ENCODE peak calls at places on chromosomes 2 and 18, in five cellular contexts. One of them, this sample, is unnamed.

GRCh38 chr2:55014962-55015939 is 35.0 kb downstream of the RTN4 start:
- DNase-seq in IMR-90: peak; percentile 65
- DNase-seq in effector memory CD4-positive, alpha-beta T cell: no peak
- DNase-seq in PC-9: peak; percentile 76
- DNase-seq in endodermal cell: peak; percentile 58
- DNase-seq in this sample: peak; percentile 36

GRCh38 chr2:237129625-237130263 is 44.1 kb downstream of the COPS8 start:
- DNase-seq in IMR-90: no peak
- DNase-seq in effector memory CD4-positive, alpha-beta T cell: no peak
- DNase-seq in PC-9: no peak
- DNase-seq in endodermal cell: no peak
- DNase-seq in this sample: no peak

GRCh38 chr18:36207326-36207725 is 20.0 kb downstream of the MOCOS start:
- DNase-seq in IMR-90: no peak
- DNase-seq in effector memory CD4-positive, alpha-beta T cell: no peak
- DNase-seq in PC-9: no peak
- DNase-seq in endodermal cell: no peak
- DNase-seq in this sample: no peak

GRCh38 chr2:65486802-65487201 is 54.4 kb upstream of the SPRED2 start:
- DNase-seq in IMR-90: no peak
- DNase-seq in effector memory CD4-positive, alpha-beta T cell: no peak
- DNase-seq in PC-9: no peak
- DNase-seq in endodermal cell: no peak
- DNase-seq in this sample: no peak

GRCh38 chr2:183349046-183349445 is 224.8 kb downstream of the NUP35 start:
- DNase-seq in IMR-90: no peak
- DNase-seq in effector memory CD4-positive, alpha-beta T cell: no peak
- DNase-seq in PC-9: no peak
- DNase-seq in endodermal cell: no peak
- DNase-seq in this sample: no peak

GRCh38 chr18:9854801-9855676 is 30.7 kb upstream of the TXNDC2 start:
- DNase-seq in IMR-90: peak; percentile 63
- DNase-seq in effector memory CD4-positive, alpha-beta T cell: no peak
- DNase-seq in PC-9: peak; percentile 16
- DNase-seq in endodermal cell: no peak
- DNase-seq in this sample: no peak

GRCh38 chr2:140555701-140556100 is 1575.1 kb downstream of the LRP1B start:
- DNase-seq in IMR-90: no peak
- DNase-seq in effector memory CD4-positive, alpha-beta T cell: no peak
- DNase-seq in PC-9: no peak
- DNase-seq in endodermal cell: no peak
- DNase-seq in this sample: no peak

GRCh38 chr2:120531863-120532600 is 186.1 kb downstream of the INHBB start:
- DNase-seq in IMR-90: no peak
- DNase-seq in effector memory CD4-positive, alpha-beta T cell: no peak
- DNase-seq in PC-9: no peak
- DNase-seq in endodermal cell: no peak
- DNase-seq in this sample: no peak

GRCh38 chr2:14285812-14286211 is 346.7 kb upstream of the LRATD1 start:
- DNase-seq in IMR-90: no peak
- DNase-seq in effector memory CD4-positive, alpha-beta T cell: no peak
- DNase-seq in PC-9: no peak
- DNase-seq in endodermal cell: no peak
- DNase-seq in this sample: no peak

GRCh38 chr2:20803287-20803686 is 19.6 kb downstream of the LDAH start:
- DNase-seq in IMR-90: no peak
- DNase-seq in effector memory CD4-positive, alpha-beta T cell: no peak
- DNase-seq in PC-9: no peak
- DNase-seq in endodermal cell: no peak
- DNase-seq in this sample: no peak

GRCh38 chr2:114442545-114442944 is at the start of gene DPP10:
- DNase-seq in IMR-90: peak; percentile 0
- DNase-seq in effector memory CD4-positive, alpha-beta T cell: no peak
- DNase-seq in PC-9: no peak
- DNase-seq in endodermal cell: peak; percentile 92
- DNase-seq in this sample: no peak

GRCh38 chr18:74709451-74709850 is 111.8 kb downstream of the ZNF407 start:
- DNase-seq in IMR-90: no peak
- DNase-seq in effector memory CD4-positive, alpha-beta T cell: no peak
- DNase-seq in PC-9: no peak
- DNase-seq in endodermal cell: no peak
- DNase-seq in this sample: no peak

GRCh38 chr18:12906773-12907172 is 22.7 kb upstream of the PTPN2 start:
- DNase-seq in IMR-90: no peak
- DNase-seq in effector memory CD4-positive, alpha-beta T cell: no peak
- DNase-seq in PC-9: no peak
- DNase-seq in endodermal cell: no peak
- DNase-seq in this sample: no peak

GRCh38 chr2:46126571-46126970 is 170.6 kb upstream of the EPAS1 start:
- DNase-seq in IMR-90: no peak
- DNase-seq in effector memory CD4-positive, alpha-beta T cell: no peak
- DNase-seq in PC-9: no peak
- DNase-seq in endodermal cell: no peak
- DNase-seq in this sample: no peak

GRCh38 chr2:30789670-30790210 is 17.5 kb downstream of the CAPN13 start:
- DNase-seq in IMR-90: no peak
- DNase-seq in effector memory CD4-positive, alpha-beta T cell: no peak
- DNase-seq in PC-9: no peak
- DNase-seq in endodermal cell: peak; percentile 65
- DNase-seq in this sample: no peak

GRCh38 chr2:68368657-68369339 is 3.7 kb downstream of the PLEK start:
- DNase-seq in IMR-90: peak; percentile 81
- DNase-seq in effector memory CD4-positive, alpha-beta T cell: no peak
- DNase-seq in PC-9: no peak
- DNase-seq in endodermal cell: no peak
- DNase-seq in this sample: no peak

GRCh38 chr2:190649798-190650390 is 1.0 kb downstream of the NAB1 start:
- DNase-seq in IMR-90: peak; percentile 43
- DNase-seq in effector memory CD4-positive, alpha-beta T cell: no peak
- DNase-seq in PC-9: no peak
- DNase-seq in endodermal cell: no peak
- DNase-seq in this sample: no peak

GRCh38 chr2:28576714-28577113 is 80.9 kb downstream of the PLB1 start:
- DNase-seq in IMR-90: no peak
- DNase-seq in effector memory CD4-positive, alpha-beta T cell: no peak
- DNase-seq in PC-9: peak; percentile 76
- DNase-seq in endodermal cell: no peak
- DNase-seq in this sample: no peak

GRCh38 chr18:44521673-44522032 is 159.0 kb upstream of the SETBP1 start:
- DNase-seq in IMR-90: no peak
- DNase-seq in effector memory CD4-positive, alpha-beta T cell: no peak
- DNase-seq in PC-9: no peak
- DNase-seq in endodermal cell: no peak
- DNase-seq in this sample: no peak

GRCh38 chr2:240604291-240604938 is 17.9 kb downstream of the CAPN10 start:
- DNase-seq in IMR-90: peak; percentile 49
- DNase-seq in effector memory CD4-positive, alpha-beta T cell: no peak
- DNase-seq in PC-9: peak; percentile 78
- DNase-seq in endodermal cell: peak; percentile 89
- DNase-seq in this sample: no peak

GRCh38 chr18:43563780-43564179 is 286.5 kb upstream of the SYT4 start:
- DNase-seq in IMR-90: peak; percentile 6
- DNase-seq in effector memory CD4-positive, alpha-beta T cell: no peak
- DNase-seq in PC-9: no peak
- DNase-seq in endodermal cell: peak; percentile 63
- DNase-seq in this sample: no peak

GRCh38 chr2:98508690-98509054 is 64.0 kb downstream of the INPP4A start:
- DNase-seq in IMR-90: peak; percentile 73
- DNase-seq in effector memory CD4-positive, alpha-beta T cell: peak; percentile 15
- DNase-seq in PC-9: no peak
- DNase-seq in endodermal cell: no peak
- DNase-seq in this sample: peak; percentile 74

GRCh38 chr2:30282081-30282480 is 50.7 kb downstream of the LBH start:
- DNase-seq in IMR-90: no peak
- DNase-seq in effector memory CD4-positive, alpha-beta T cell: no peak
- DNase-seq in PC-9: no peak
- DNase-seq in endodermal cell: peak; percentile 18
- DNase-seq in this sample: no peak

GRCh38 chr2:70767699-70768584 is at the start of gene ADD2:
- DNase-seq in IMR-90: peak; percentile 1
- DNase-seq in effector memory CD4-positive, alpha-beta T cell: no peak
- DNase-seq in PC-9: no peak
- DNase-seq in endodermal cell: peak; percentile 89
- DNase-seq in this sample: peak; percentile 40

GRCh38 chr2:175877845-175878563 is 124.1 kb downstream of the LNPK start:
- DNase-seq in IMR-90: peak; percentile 18
- DNase-seq in effector memory CD4-positive, alpha-beta T cell: no peak
- DNase-seq in PC-9: no peak
- DNase-seq in endodermal cell: no peak
- DNase-seq in this sample: no peak

GRCh38 chr2:167196461-167197252 is 308.4 kb downstream of the XIRP2 start:
- DNase-seq in IMR-90: peak; percentile 59
- DNase-seq in effector memory CD4-positive, alpha-beta T cell: no peak
- DNase-seq in PC-9: no peak
- DNase-seq in endodermal cell: no peak
- DNase-seq in this sample: no peak

GRCh38 chr2:80496770-80497169 is 192.2 kb upstream of the LRRTM1 start:
- DNase-seq in IMR-90: peak; percentile 80
- DNase-seq in effector memory CD4-positive, alpha-beta T cell: no peak
- DNase-seq in PC-9: no peak
- DNase-seq in endodermal cell: no peak
- DNase-seq in this sample: no peak

GRCh38 chr2:47050021-47050760 is 104.9 kb downstream of the STPG4 start:
- DNase-seq in IMR-90: no peak
- DNase-seq in effector memory CD4-positive, alpha-beta T cell: no peak
- DNase-seq in PC-9: no peak
- DNase-seq in endodermal cell: no peak
- DNase-seq in this sample: no peak

GRCh38 chr2:26575836-26576564 is 65.2 kb downstream of the CIB4 start:
- DNase-seq in IMR-90: no peak
- DNase-seq in effector memory CD4-positive, alpha-beta T cell: no peak
- DNase-seq in PC-9: no peak
- DNase-seq in endodermal cell: peak; percentile 28
- DNase-seq in this sample: no peak

GRCh38 chr18:59800897-59801296 is 98.9 kb upstream of the PMAIP1 start:
- DNase-seq in IMR-90: no peak
- DNase-seq in effector memory CD4-positive, alpha-beta T cell: no peak
- DNase-seq in PC-9: no peak
- DNase-seq in endodermal cell: no peak
- DNase-seq in this sample: no peak

GRCh38 chr2:234309431-234309830 is 187.4 kb downstream of the ARL4C start:
- DNase-seq in IMR-90: no peak
- DNase-seq in effector memory CD4-positive, alpha-beta T cell: no peak
- DNase-seq in PC-9: no peak
- DNase-seq in endodermal cell: no peak
- DNase-seq in this sample: no peak

GRCh38 chr2:207528980-207529329 is 807 bp upstream of the CREB1 start:
- DNase-seq in IMR-90: no peak
- DNase-seq in effector memory CD4-positive, alpha-beta T cell: peak; percentile 76
- DNase-seq in PC-9: no peak
- DNase-seq in endodermal cell: no peak
- DNase-seq in this sample: no peak

GRCh38 chr2:146579154-146579930 is 1265.5 kb upstream of the ACVR2A start:
- DNase-seq in IMR-90: peak; percentile 77
- DNase-seq in effector memory CD4-positive, alpha-beta T cell: no peak
- DNase-seq in PC-9: peak; percentile 47
- DNase-seq in endodermal cell: no peak
- DNase-seq in this sample: no peak

GRCh38 chr2:145685323-145686050 is 1165.6 kb upstream of the ZEB2 start:
- DNase-seq in IMR-90: peak; percentile 6
- DNase-seq in effector memory CD4-positive, alpha-beta T cell: no peak
- DNase-seq in PC-9: peak; percentile 89
- DNase-seq in endodermal cell: no peak
- DNase-seq in this sample: no peak

GRCh38 chr2:195029804-195030654 is 627.0 kb upstream of the SLC39A10 start:
- DNase-seq in IMR-90: no peak
- DNase-seq in effector memory CD4-positive, alpha-beta T cell: no peak
- DNase-seq in PC-9: no peak
- DNase-seq in endodermal cell: no peak
- DNase-seq in this sample: no peak

GRCh38 chr18:7173216-7173615 is 55.6 kb upstream of the LAMA1 start:
- DNase-seq in IMR-90: no peak
- DNase-seq in effector memory CD4-positive, alpha-beta T cell: no peak
- DNase-seq in PC-9: no peak
- DNase-seq in endodermal cell: no peak
- DNase-seq in this sample: no peak

GRCh38 chr2:10123281-10123680 is 742 bp downstream of the RRM2 start:
- DNase-seq in IMR-90: no peak
- DNase-seq in effector memory CD4-positive, alpha-beta T cell: no peak
- DNase-seq in PC-9: no peak
- DNase-seq in endodermal cell: no peak
- DNase-seq in this sample: no peak
- H3K4me1 ChIP-seq in IMR-90: peaks cover 11% of the 10 kb centered on the region
- H3K4me1 ChIP-seq in effector memory CD4-positive, alpha-beta T cell: peaks cover 31% of the 10 kb centered on the region
- H3K4me1 ChIP-seq in PC-9: peaks cover 33% of the 10 kb centered on the region
- H3K4me1 ChIP-seq in endodermal cell: peaks cover 4% of the 10 kb centered on the region
- H3K4me1 ChIP-seq in this sample: peaks cover 29% of the 10 kb centered on the region

GRCh38 chr2:159716857-159717256 is 4.6 kb downstream of the MARCHF7 start:
- DNase-seq in IMR-90: no peak
- DNase-seq in effector memory CD4-positive, alpha-beta T cell: no peak
- DNase-seq in PC-9: no peak
- DNase-seq in endodermal cell: no peak
- DNase-seq in this sample: no peak
- H3K4me1 ChIP-seq in IMR-90: peaks cover 9% of the 10 kb centered on the region
- H3K4me1 ChIP-seq in effector memory CD4-positive, alpha-beta T cell: peaks cover 22% of the 10 kb centered on the region
- H3K4me1 ChIP-seq in PC-9: peaks cover 22% of the 10 kb centered on the region
- H3K4me1 ChIP-seq in endodermal cell: peaks cover 5% of the 10 kb centered on the region
- H3K4me1 ChIP-seq in this sample: peaks cover 45% of the 10 kb centered on the region

DNA sequence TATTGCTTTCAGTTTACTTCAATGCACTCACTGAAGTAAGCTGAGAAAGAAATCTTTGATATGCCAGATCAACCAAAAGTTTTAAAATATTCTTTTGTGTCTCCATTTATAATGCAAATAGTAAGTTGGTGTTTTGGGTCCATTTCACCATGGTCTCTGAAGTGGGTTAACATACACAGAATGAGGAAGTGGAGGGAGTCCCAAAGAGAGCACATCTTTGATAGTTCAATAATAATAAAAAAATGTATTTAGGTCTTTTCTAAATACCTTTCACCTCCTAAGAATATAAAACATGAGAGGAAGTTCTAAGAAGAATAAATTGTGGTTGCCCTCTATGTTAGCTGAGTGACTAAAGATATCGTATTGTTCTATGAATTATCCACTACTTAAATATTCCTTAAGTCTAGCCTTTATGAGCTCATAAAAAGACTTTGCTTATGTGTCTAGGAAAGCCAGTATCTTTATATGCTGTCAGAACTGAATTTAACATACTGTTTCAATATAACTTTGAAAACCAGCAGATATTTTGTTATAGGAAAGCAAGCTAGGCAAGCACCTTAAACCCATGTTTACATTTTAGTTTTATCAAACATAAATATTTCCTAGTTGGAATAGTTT is 148.7 kb upstream of the ZEB2 start:
- DNase-seq in IMR-90: no peak
- DNase-seq in effector memory CD4-positive, alpha-beta T cell: no peak
- DNase-seq in PC-9: no peak
- DNase-seq in endodermal cell: no peak
- DNase-seq in this sample: no peak
- H3K4me1 ChIP-seq in IMR-90: no peaks in the 10 kb centered on the region
- H3K4me1 ChIP-seq in effector memory CD4-positive, alpha-beta T cell: no peaks in the 10 kb centered on the region
- H3K4me1 ChIP-seq in PC-9: no peaks in the 10 kb centered on the region
- H3K4me1 ChIP-seq in endodermal cell: no peaks in the 10 kb centered on the region
- H3K4me1 ChIP-seq in this sample: no peaks in the 10 kb centered on the region

DNA sequence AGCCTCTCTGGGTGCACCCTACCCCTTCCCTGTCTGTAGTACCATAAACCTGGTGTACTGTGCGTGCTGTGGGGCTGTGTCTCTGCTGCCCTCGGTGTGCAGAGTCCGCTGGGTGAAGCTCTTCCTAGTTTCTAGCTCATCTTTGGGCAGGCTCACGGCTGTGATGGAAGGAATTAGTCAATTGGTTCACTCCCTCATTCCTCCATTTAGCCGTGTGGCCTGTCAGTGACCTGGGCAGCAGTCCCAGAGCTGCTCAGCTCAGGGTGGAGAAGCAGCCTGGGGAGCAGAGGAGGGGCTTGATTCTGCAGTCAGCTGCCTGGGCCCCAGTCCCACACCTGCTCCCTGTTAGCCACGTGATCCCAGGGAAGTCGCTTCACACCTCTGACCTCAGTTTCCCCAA is 133.1 kb upstream of the HDAC4 start:
- DNase-seq in IMR-90: no peak
- DNase-seq in effector memory CD4-positive, alpha-beta T cell: no peak
- DNase-seq in PC-9: no peak
- DNase-seq in endodermal cell: no peak
- DNase-seq in this sample: no peak
- H3K4me1 ChIP-seq in IMR-90: no peaks in the 10 kb centered on the region
- H3K4me1 ChIP-seq in effector memory CD4-positive, alpha-beta T cell: no peaks in the 10 kb centered on the region
- H3K4me1 ChIP-seq in PC-9: no peaks in the 10 kb centered on the region
- H3K4me1 ChIP-seq in endodermal cell: no peaks in the 10 kb centered on the region
- H3K4me1 ChIP-seq in this sample: no peaks in the 10 kb centered on the region